ENCODE peak calls at places on chromosomes 2 and 18, in eight cellular contexts. One of them, this sample, is unnamed.

GRCh38 chr2:85662899-85663683 is 4.9 kb downstream of the SFTPB start:
- DNase-seq in posterior cingulate gyrus: no peak
- DNase-seq in adrenal gland: peak; percentile 72
- DNase-seq in SW480: peak; percentile 61
- DNase-seq in GM18507: no peak
- DNase-seq in stimulated activated CD4-positive, alpha-beta T cell treated with anti-CD3 and anti-CD28 coated beads, Interleukin-12 subunit alpha, Interleukin-12 subunit beta, amount 100 ng/mL, for 4 hours: no peak
- DNase-seq in T-helper 1 cell: no peak
- DNase-seq in kidney epithelial cell: peak; percentile 82
- DNase-seq in this sample: peak; percentile 74

GRCh38 chr2:36561223-36561944 is 36.6 kb downstream of the FEZ2 start:
- DNase-seq in posterior cingulate gyrus: no peak
- DNase-seq in adrenal gland: peak; percentile 69
- DNase-seq in SW480: peak; percentile 85
- DNase-seq in GM18507: no peak
- DNase-seq in stimulated activated CD4-positive, alpha-beta T cell treated with anti-CD3 and anti-CD28 coated beads, Interleukin-12 subunit alpha, Interleukin-12 subunit beta, amount 100 ng/mL, for 4 hours: no peak
- DNase-seq in T-helper 1 cell: no peak
- DNase-seq in kidney epithelial cell: peak; percentile 88
- DNase-seq in this sample: peak; percentile 75

GRCh38 chr2:63665091-63665490 is 76.3 kb downstream of the MDH1 start:
- DNase-seq in posterior cingulate gyrus: no peak
- DNase-seq in adrenal gland: no peak
- DNase-seq in SW480: no peak
- DNase-seq in GM18507: no peak
- DNase-seq in stimulated activated CD4-positive, alpha-beta T cell treated with anti-CD3 and anti-CD28 coated beads, Interleukin-12 subunit alpha, Interleukin-12 subunit beta, amount 100 ng/mL, for 4 hours: no peak
- DNase-seq in T-helper 1 cell: no peak
- DNase-seq in kidney epithelial cell: no peak
- DNase-seq in this sample: no peak

GRCh38 chr2:20590704-20591515 is 60.0 kb downstream of the HS1BP3 start:
- DNase-seq in posterior cingulate gyrus: no peak
- DNase-seq in adrenal gland: peak; percentile 65
- DNase-seq in SW480: no peak
- DNase-seq in GM18507: no peak
- DNase-seq in stimulated activated CD4-positive, alpha-beta T cell treated with anti-CD3 and anti-CD28 coated beads, Interleukin-12 subunit alpha, Interleukin-12 subunit beta, amount 100 ng/mL, for 4 hours: no peak
- DNase-seq in T-helper 1 cell: no peak
- DNase-seq in kidney epithelial cell: no peak
- DNase-seq in this sample: no peak

GRCh38 chr18:23872701-23873550 is 141.6 kb upstream of the TTC39C start:
- DNase-seq in posterior cingulate gyrus: no peak
- DNase-seq in adrenal gland: no peak
- DNase-seq in SW480: peak; percentile 99
- DNase-seq in GM18507: no peak
- DNase-seq in stimulated activated CD4-positive, alpha-beta T cell treated with anti-CD3 and anti-CD28 coated beads, Interleukin-12 subunit alpha, Interleukin-12 subunit beta, amount 100 ng/mL, for 4 hours: peak; percentile 18
- DNase-seq in T-helper 1 cell: peak; percentile 15
- DNase-seq in kidney epithelial cell: no peak
- DNase-seq in this sample: peak; percentile 99

GRCh38 chr2:238820909-238821308 is 27.0 kb upstream of the TWIST2 start:
- DNase-seq in posterior cingulate gyrus: no peak
- DNase-seq in adrenal gland: no peak
- DNase-seq in SW480: no peak
- DNase-seq in GM18507: no peak
- DNase-seq in stimulated activated CD4-positive, alpha-beta T cell treated with anti-CD3 and anti-CD28 coated beads, Interleukin-12 subunit alpha, Interleukin-12 subunit beta, amount 100 ng/mL, for 4 hours: no peak
- DNase-seq in T-helper 1 cell: no peak
- DNase-seq in kidney epithelial cell: no peak
- DNase-seq in this sample: peak; percentile 18

GRCh38 chr2:144219979-144220378 is 299.9 kb downstream of the ZEB2 start:
- DNase-seq in posterior cingulate gyrus: no peak
- DNase-seq in adrenal gland: no peak
- DNase-seq in SW480: no peak
- DNase-seq in GM18507: no peak
- DNase-seq in stimulated activated CD4-positive, alpha-beta T cell treated with anti-CD3 and anti-CD28 coated beads, Interleukin-12 subunit alpha, Interleukin-12 subunit beta, amount 100 ng/mL, for 4 hours: no peak
- DNase-seq in T-helper 1 cell: no peak
- DNase-seq in kidney epithelial cell: no peak
- DNase-seq in this sample: no peak

GRCh38 chr2:231399853-231400667 is 4.5 kb downstream of the B3GNT7 start:
- DNase-seq in posterior cingulate gyrus: peak; percentile 57
- DNase-seq in adrenal gland: peak; percentile 89
- DNase-seq in SW480: no peak
- DNase-seq in GM18507: no peak
- DNase-seq in stimulated activated CD4-positive, alpha-beta T cell treated with anti-CD3 and anti-CD28 coated beads, Interleukin-12 subunit alpha, Interleukin-12 subunit beta, amount 100 ng/mL, for 4 hours: no peak
- DNase-seq in T-helper 1 cell: no peak
- DNase-seq in kidney epithelial cell: no peak
- DNase-seq in this sample: peak; percentile 25

GRCh38 chr2:111692311-111692710 is 191.7 kb downstream of the ANAPC1 start:
- DNase-seq in posterior cingulate gyrus: no peak
- DNase-seq in adrenal gland: no peak
- DNase-seq in SW480: no peak
- DNase-seq in GM18507: no peak
- DNase-seq in stimulated activated CD4-positive, alpha-beta T cell treated with anti-CD3 and anti-CD28 coated beads, Interleukin-12 subunit alpha, Interleukin-12 subunit beta, amount 100 ng/mL, for 4 hours: no peak
- DNase-seq in T-helper 1 cell: no peak
- DNase-seq in kidney epithelial cell: no peak
- DNase-seq in this sample: no peak

GRCh38 chr2:19793132-19793750 is 108.5 kb downstream of the TTC32 start:
- DNase-seq in posterior cingulate gyrus: no peak
- DNase-seq in adrenal gland: no peak
- DNase-seq in SW480: no peak
- DNase-seq in GM18507: no peak
- DNase-seq in stimulated activated CD4-positive, alpha-beta T cell treated with anti-CD3 and anti-CD28 coated beads, Interleukin-12 subunit alpha, Interleukin-12 subunit beta, amount 100 ng/mL, for 4 hours: no peak
- DNase-seq in T-helper 1 cell: no peak
- DNase-seq in kidney epithelial cell: no peak
- DNase-seq in this sample: no peak

GRCh38 chr18:5309888-5310470 is 14.5 kb upstream of the ZBTB14 start:
- DNase-seq in posterior cingulate gyrus: no peak
- DNase-seq in adrenal gland: no peak
- DNase-seq in SW480: no peak
- DNase-seq in GM18507: peak; percentile 7
- DNase-seq in stimulated activated CD4-positive, alpha-beta T cell treated with anti-CD3 and anti-CD28 coated beads, Interleukin-12 subunit alpha, Interleukin-12 subunit beta, amount 100 ng/mL, for 4 hours: no peak
- DNase-seq in T-helper 1 cell: peak; percentile 15
- DNase-seq in kidney epithelial cell: no peak
- DNase-seq in this sample: no peak

GRCh38 chr2:119294671-119295070 is 71.0 kb downstream of the STEAP3 start:
- DNase-seq in posterior cingulate gyrus: no peak
- DNase-seq in adrenal gland: no peak
- DNase-seq in SW480: no peak
- DNase-seq in GM18507: no peak
- DNase-seq in stimulated activated CD4-positive, alpha-beta T cell treated with anti-CD3 and anti-CD28 coated beads, Interleukin-12 subunit alpha, Interleukin-12 subunit beta, amount 100 ng/mL, for 4 hours: no peak
- DNase-seq in T-helper 1 cell: no peak
- DNase-seq in kidney epithelial cell: no peak
- DNase-seq in this sample: no peak

GRCh38 chr2:105144128-105144940 is 97.2 kb upstream of the GPR45 start:
- DNase-seq in posterior cingulate gyrus: no peak
- DNase-seq in adrenal gland: no peak
- DNase-seq in SW480: no peak
- DNase-seq in GM18507: no peak
- DNase-seq in stimulated activated CD4-positive, alpha-beta T cell treated with anti-CD3 and anti-CD28 coated beads, Interleukin-12 subunit alpha, Interleukin-12 subunit beta, amount 100 ng/mL, for 4 hours: no peak
- DNase-seq in T-helper 1 cell: no peak
- DNase-seq in kidney epithelial cell: no peak
- DNase-seq in this sample: no peak